ENCODE peak calls at places on chromosomes 3 and 15, in four cellular contexts. P is neuronal stem cell, U is H9, R is trophoblast cell. F is an unnamed sample.

GRCh38 chr3:107990926-107991325 is 99.9 kb downstream of the CD47 start:
- DNase-seq in P (no peak), U (no peak), R (no peak), F (no peak)

GRCh38 chr15:25501828-25502446 is 63.1 kb upstream of the UBE3A start:
- DNase-seq in P (no peak), U (peak; percentile 45), R (peak; percentile 86), F (peak; percentile 6)

GRCh38 chr15:90159213-90159612 is 41.9 kb upstream of the SEMA4B start:
- DNase-seq in P (no peak), U (no peak), R (no peak), F (no peak)

GRCh38 chr15:74133071-74133702 is 2.8 kb downstream of the ISLR2 start:
- DNase-seq in P (no peak), U (peak; percentile 60), R (no peak), F (no peak)

GRCh38 chr15:41955807-41956525 is 16.4 kb downstream of the EHD4 start:
- DNase-seq in P (no peak), U (peak; percentile 52), R (peak; percentile 30), F (no peak)

GRCh38 chr15:87827126-87827525 is 429.4 kb downstream of the NTRK3 start:
- DNase-seq in P (no peak), U (no peak), R (peak; percentile 75), F (peak; percentile 28)

GRCh38 chr3:171407746-171408145 is 52.5 kb downstream of the TNIK start:
- DNase-seq in P (no peak), U (no peak), R (no peak), F (peak; percentile 35)

GRCh38 chr15:40347559-40348470 is 3.0 kb upstream of the PHGR1 start:
- DNase-seq in P (no peak), U (no peak), R (peak; percentile 55), F (no peak)

GRCh38 chr3:42612147-42612680 is 11.7 kb downstream of the NKTR start:
- DNase-seq in P (no peak), U (no peak), R (no peak), F (no peak)

GRCh38 chr15:99142562-99142961 is 37.7 kb downstream of the SYNM start:
- DNase-seq in P (no peak), U (peak; percentile 24), R (no peak), F (no peak)

GRCh38 chr15:37102315-37103021 is 2.1 kb upstream of the MEIS2 start:
- DNase-seq in P (peak; percentile 49), U (peak; percentile 70), R (peak; percentile 27), F (peak; percentile 55)

GRCh38 chr15:42367041-42367440 is 7.7 kb downstream of the CAPN3 start:
- DNase-seq in P (no peak), U (no peak), R (no peak), F (peak; percentile 32)

GRCh38 chr3:196207159-196207832 is 3.9 kb downstream of the ZDHHC19 start:
- DNase-seq in P (no peak), U (no peak), R (peak; percentile 50), F (no peak)

GRCh38 chr15:97692317-97693015 is 268.0 kb upstream of the ARRDC4 start:
- DNase-seq in P (no peak), U (no peak), R (peak; percentile 5), F (no peak)

GRCh38 chr3:141257971-141258370 is 26.3 kb downstream of the PXYLP1 start:
- DNase-seq in P (no peak), U (no peak), R (peak; percentile 32), F (no peak)

GRCh38 chr15:39610665-39611064 is 29.8 kb downstream of the THBS1 start:
- DNase-seq in P (no peak), U (no peak), R (no peak), F (peak; percentile 4)

GRCh38 chr3:9041626-9042025 is 78.4 kb upstream of the RAD18 start:
- DNase-seq in P (no peak), U (no peak), R (no peak), F (no peak)

GRCh38 chr3:24495334-24495994 is 814 bp upstream of the THRB start:
- DNase-seq in P (peak; percentile 31), U (peak; percentile 70), R (peak; percentile 74), F (peak; percentile 62)

GRCh38 chr3:113019182-113020137 is 28.7 kb downstream of the GTPBP8 start:
- DNase-seq in P (peak; percentile 79), U (peak; percentile 94), R (peak; percentile 86), F (peak; percentile 93)

GRCh38 chr3:136276049-136276755 is 26.1 kb downstream of the PCCB start:
- DNase-seq in P (no peak), U (no peak), R (no peak), F (no peak)

GRCh38 chr15:97316362-97316761 is 644.1 kb upstream of the ARRDC4 start:
- DNase-seq in P (no peak), U (no peak), R (no peak), F (no peak)

GRCh38 chr3:160343132-160343531 is 55.9 kb downstream of the IFT80 start:
- DNase-seq in P (no peak), U (no peak), R (peak; percentile 36), F (peak; percentile 38)

GRCh38 chr15:70447927-70448698 is 315.2 kb downstream of the UACA start:
- DNase-seq in P (no peak), U (no peak), R (no peak), F (no peak)

GRCh38 chr3:141858312-141858711 is 18.1 kb upstream of the ATP1B3 start:
- DNase-seq in P (no peak), U (no peak), R (no peak), F (no peak)

GRCh38 chr15:93288718-93289117 is 199.7 kb upstream of the RGMA start:
- DNase-seq in P (no peak), U (no peak), R (no peak), F (no peak)

GRCh38 chr15:48317221-48317620 is 14.0 kb upstream of the DUT start:
- DNase-seq in P (no peak), U (no peak), R (peak; percentile 95), F (no peak)

GRCh38 chr3:46725663-46726314 is 8.1 kb upstream of the PRSS50 start:
- DNase-seq in P (no peak), U (peak; percentile 12), R (no peak), F (no peak)

GRCh38 chr3:46383211-46383945 is 12.6 kb downstream of the CCR5 start:
- DNase-seq in P (no peak), U (no peak), R (no peak), F (no peak)

GRCh38 chr3:194739498-194740284 is 54.0 kb downstream of the FAM43A start:
- DNase-seq in P (no peak), U (no peak), R (no peak), F (peak; percentile 43)

GRCh38 chr3:9780451-9780797 is 10.7 kb upstream of the CAMK1 start:
- DNase-seq in P (no peak), U (no peak), R (no peak), F (no peak)

GRCh38 chr3:71817262-71817661 is 32.3 kb upstream of the PROK2 start:
- DNase-seq in P (no peak), U (no peak), R (no peak), F (no peak)
- H2BK12ac ChIP-seq in P (no peak overlapping the region), U (no peak overlapping the region), R (no peak overlapping the region), F (no peak overlapping the region)

DNA sequence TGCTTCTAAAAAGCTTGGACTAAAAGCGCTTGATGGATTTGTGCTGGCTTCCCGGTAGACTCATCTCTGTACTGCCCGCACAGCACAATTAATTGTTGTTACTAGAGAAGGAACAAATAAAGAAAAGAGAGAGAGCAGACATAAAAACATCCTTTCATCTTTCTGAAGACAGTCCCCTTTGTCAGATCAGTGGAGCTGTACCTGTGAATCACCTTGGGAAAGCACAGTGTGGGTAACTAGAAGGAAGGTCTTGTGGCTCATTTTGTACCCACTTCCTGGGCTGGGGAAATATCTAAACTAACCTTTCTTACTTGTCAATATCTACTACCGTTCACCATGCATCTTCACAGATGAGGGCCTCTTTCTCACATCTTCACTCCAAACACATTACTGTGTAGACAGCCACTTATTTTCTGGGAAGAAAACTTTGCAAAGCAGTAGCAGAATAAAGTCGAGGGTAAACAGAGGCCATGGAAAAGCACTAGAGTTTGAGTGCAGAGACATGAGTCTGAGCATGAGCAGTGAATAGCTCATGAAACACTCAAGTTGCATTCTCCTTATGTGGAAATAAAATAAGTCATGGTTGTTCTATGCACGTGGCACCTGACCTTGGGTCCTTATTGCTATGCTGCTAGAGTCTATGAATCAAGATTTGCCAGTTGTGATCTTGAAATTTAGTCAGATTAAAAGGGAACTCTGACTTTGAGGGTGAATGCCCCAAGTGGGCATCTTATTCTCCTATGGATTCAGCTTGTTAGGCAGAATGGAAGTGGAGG is 169.3 kb downstream of the LPP start:
- DNase-seq in P (no peak), U (no peak), R (no peak), F (no peak)
- H3K79me1 ChIP-seq in P (no peaks in the 10 kb centered on the region), U (peaks cover 3% of the 10 kb centered on the region), R (no peaks in the 10 kb centered on the region), F (peaks cover 14% of the 10 kb centered on the region)

GRCh38 chr3:49454898-49455681 is 15.0 kb upstream of the DAG1 start:
- DNase-seq in P (no peak), U (no peak), R (peak; percentile 27), F (no peak)

GRCh38 chr3:49460188-49460885 is 9.7 kb upstream of the DAG1 start:
- DNase-seq in P (no peak), U (no peak), R (peak; percentile 65), F (no peak)

GRCh38 chr3:49453621-49454315 is 16.3 kb upstream of the DAG1 start:
- DNase-seq in P (no peak), U (no peak), R (peak; percentile 67), F (no peak)

GRCh38 chr3:49454457-49454856 is 15.6 kb upstream of the DAG1 start:
- DNase-seq in P (no peak), U (peak; percentile 90), R (peak; percentile 78), F (no peak)

GRCh38 chr3:49456417-49456816 is 13.7 kb upstream of the DAG1 start:
- DNase-seq in P (no peak), U (no peak), R (peak; percentile 82), F (no peak)
- H2BK12ac ChIP-seq in P (no peak overlapping the region), U (no peak overlapping the region), R (peak overlapping the region; percentile 0), F (no peak overlapping the region)

DNA sequence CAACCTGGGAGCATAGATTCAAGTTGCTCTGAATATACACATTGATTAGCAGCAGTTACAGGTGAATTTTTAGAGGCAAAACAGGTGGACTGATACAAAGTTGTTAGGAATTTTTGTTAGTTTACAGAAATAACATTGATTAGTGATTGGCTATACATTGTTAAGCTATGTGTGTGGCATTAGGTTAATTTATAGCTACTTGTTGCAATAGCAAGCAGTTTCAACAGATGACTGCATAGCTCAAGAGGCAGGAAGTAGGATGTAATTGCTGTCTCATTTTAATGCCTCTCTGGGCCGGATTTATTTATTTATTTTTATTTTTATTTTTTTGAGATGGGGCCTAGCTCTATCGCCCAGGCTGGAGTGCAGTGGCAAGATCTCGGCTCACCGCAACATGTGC is 99.7 kb downstream of the TCF12 start:
- DNase-seq in P (no peak), U (no peak), R (no peak), F (peak; percentile 27)
- H3K79me1 ChIP-seq in P (peaks cover 3% of the 10 kb centered on the region), U (peaks cover 6% of the 10 kb centered on the region), R (peaks cover 2% of the 10 kb centered on the region), F (peaks cover 15% of the 10 kb centered on the region)

DNA sequence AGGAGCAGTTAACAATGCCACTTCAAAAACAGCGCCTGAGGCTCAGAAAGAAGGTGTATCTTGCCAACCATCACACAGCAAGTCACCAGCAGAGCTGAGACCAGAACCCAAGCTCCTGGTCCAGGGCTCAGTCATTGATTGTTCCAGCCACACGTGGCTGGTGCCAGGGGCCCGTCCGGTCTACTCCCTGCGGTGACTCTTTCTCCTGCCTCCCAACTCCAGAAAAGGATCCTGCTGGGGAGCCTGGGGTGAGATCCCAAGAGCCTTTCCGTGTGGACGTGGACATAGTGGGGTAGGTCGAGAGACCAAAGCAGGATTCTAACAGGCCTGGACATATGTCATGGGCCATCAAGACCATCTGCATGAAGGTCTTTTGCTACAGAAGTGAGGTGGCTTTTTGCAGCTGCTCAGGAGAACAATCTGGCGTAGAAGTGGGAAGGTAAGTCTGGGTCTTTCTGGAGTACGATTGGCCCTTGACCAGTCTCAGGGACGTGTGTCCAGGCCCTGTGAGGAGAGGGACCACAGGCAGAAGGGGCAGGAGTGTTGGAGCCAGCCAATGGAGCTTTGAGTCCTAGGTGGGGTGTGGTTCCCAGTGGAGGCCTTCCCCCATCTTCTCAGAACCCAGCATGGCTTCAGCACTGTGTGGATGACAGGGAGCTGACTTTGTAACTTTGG is 105.4 kb downstream of the HMG20A start:
- DNase-seq in P (no peak), U (no peak), R (no peak), F (no peak)
- H2BK12ac ChIP-seq in P (peak overlapping the region; percentile 8), U (no peak overlapping the region), R (peak overlapping the region; percentile 87), F (peak overlapping the region; percentile 98)

GRCh38 chr3:188337232-188337631 is 183.3 kb downstream of the LPP start:
- DNase-seq in P (no peak), U (no peak), R (no peak), F (no peak)
- H3K79me1 ChIP-seq in P (peaks cover 4% of the 10 kb centered on the region), U (no peaks in the 10 kb centered on the region), R (no peaks in the 10 kb centered on the region), F (peaks cover 20% of the 10 kb centered on the region)

F was measured in mesenchymal stem cell.